ENCODE peak calls at places on chromosomes 1 and 21, in seven cellular contexts. I is B cell; T is SK-N-DZ; G is esophagus squamous epithelium; B is Daoy; M is stimulated activated CD8-positive, alpha-beta memory T cell treated with anti-CD3 and anti-CD28 coated beads, Interleukin-2, amount 100 ng/mL, for 1 hour; K is ovary. J is an unnamed sample.

GRCh38 chr1:110233861-110234260 is 23.7 kb downstream of the KCNC4 start:
- DNase-seq in G (no peak), K (no peak), T (no peak), I (no peak), M (no peak), B (no peak), J (no peak)

GRCh38 chr1:43760745-43761343 is 53.5 kb downstream of the ST3GAL3 start:
- DNase-seq in K (no peak), I (no peak), T (no peak), G (no peak), B (no peak), M (no peak), J (no peak)

GRCh38 chr1:45470306-45470798 is 20.6 kb downstream of the TESK2 start:
- DNase-seq in G (no peak), M (no peak), K (no peak), B (no peak), I (no peak), T (no peak), J (no peak)

GRCh38 chr1:108747128-108747827 is 804 bp downstream of the STXBP3 start:
- DNase-seq in G (peak), B (peak), M (no peak), I (peak), K (peak), T (peak), J (peak)

GRCh38 chr1:43688594-43689000 is 18.7 kb upstream of the ST3GAL3 start:
- DNase-seq in B (peak), T (no peak), G (no peak), M (no peak), K (no peak), I (no peak), J (no peak)

GRCh38 chr1:68495968-68496679 is 758 bp downstream of the DEPDC1 start:
- DNase-seq in G (no peak), K (no peak), M (no peak), I (no peak), B (peak), T (peak), J (peak)

GRCh38 chr1:82225407-82226197 is 424.9 kb downstream of the ADGRL2 start:
- DNase-seq in B (peak), G (no peak), M (no peak), T (no peak), I (no peak), K (no peak), J (no peak)

GRCh38 chr1:47732489-47732888 is 264.7 kb downstream of the TRABD2B start:
- DNase-seq in I (no peak), M (no peak), T (no peak), B (no peak), K (no peak), G (no peak), J (no peak)

GRCh38 chr1:156727914-156728598 is at the start of gene METTL25B:
- DNase-seq in I (no peak), B (peak), G (no peak), K (peak), M (peak), T (peak), J (peak)

GRCh38 chr1:15797614-15798390 is 9.6 kb downstream of the UQCRHL start:
- DNase-seq in K (no peak), I (no peak), M (no peak), G (no peak), T (no peak), B (peak), J (no peak)

GRCh38 chr1:61448934-61449368 is 276.0 kb downstream of the TM2D1 start:
- DNase-seq in M (no peak), B (no peak), I (no peak), G (no peak), T (no peak), K (peak), J (no peak)

GRCh38 chr1:32877211-32878110 is 6.7 kb upstream of the FNDC5 start:
- DNase-seq in B (no peak), K (peak), G (no peak), I (no peak), M (no peak), T (no peak), J (no peak)

GRCh38 chr1:110657351-110657750 is 17.4 kb downstream of the KCNA3 start:
- DNase-seq in I (no peak), B (no peak), G (no peak), T (no peak), M (no peak), K (no peak), J (no peak)

GRCh38 chr1:159881930-159882839 is 17.8 kb downstream of the CFAP45 start:
- DNase-seq in G (no peak), T (peak), B (peak), K (peak), M (no peak), I (no peak), J (no peak)

GRCh38 chr1:76176020-76176419 is 101.5 kb downstream of the ST6GALNAC3 start:
- DNase-seq in T (no peak), B (peak), I (no peak), G (no peak), K (no peak), M (no peak), J (no peak)

GRCh38 chr1:54460346-54460745 is 54.2 kb upstream of the SSBP3 start:
- DNase-seq in G (no peak), K (peak), M (no peak), I (no peak), T (no peak), B (no peak), J (no peak)

GRCh38 chr1:203308205-203309114 is 3.1 kb downstream of the BTG2 start:
- DNase-seq in B (no peak), M (no peak), G (no peak), K (no peak), T (no peak), I (no peak), J (no peak)

GRCh38 chr1:212161231-212161781 is 123.9 kb upstream of the PPP2R5A start:
- DNase-seq in I (no peak), B (peak), K (no peak), M (no peak), T (no peak), G (no peak), J (no peak)

GRCh38 chr21:36727886-36728285 is 29.0 kb downstream of the SIM2 start:
- DNase-seq in T (no peak), I (no peak), G (no peak), B (no peak), M (no peak), K (no peak), J (no peak)

GRCh38 chr1:193741228-193741627 is 554.8 kb upstream of the B3GALT2 start:
- DNase-seq in T (no peak), K (no peak), G (no peak), B (no peak), M (no peak), I (no peak), J (no peak)

GRCh38 chr21:15121655-15122120 is 56.9 kb upstream of the NRIP1 start:
- DNase-seq in M (no peak), K (no peak), I (no peak), T (no peak), G (no peak), B (no peak), J (no peak)

GRCh38 chr1:45769261-45769932 is 18.9 kb upstream of the IPP start:
- DNase-seq in B (peak), K (no peak), M (no peak), G (no peak), I (no peak), T (no peak), J (no peak)

GRCh38 chr1:37995773-37996379 is 6.1 kb upstream of the SF3A3 start:
- DNase-seq in G (peak), B (peak), K (peak), M (no peak), T (peak), I (peak), J (no peak)

GRCh38 chr1:116122955-116123757 is 12.0 kb downstream of the MAB21L3 start:
- DNase-seq in T (no peak), I (no peak), G (no peak), B (peak), K (no peak), M (no peak), J (no peak)

GRCh38 chr1:196960854-196961253 is 16.5 kb upstream of the CFHR5 start:
- DNase-seq in B (no peak), I (no peak), G (no peak), K (no peak), T (no peak), M (no peak), J (no peak)

GRCh38 chr1:199573047-199573446 is 454.5 kb upstream of the NR5A2 start:
- DNase-seq in K (no peak), G (no peak), M (no peak), B (no peak), T (no peak), I (no peak), J (no peak)

GRCh38 chr1:9653783-9654517 is 2.4 kb downstream of the PIK3CD start:
- DNase-seq in T (no peak), B (no peak), M (no peak), K (no peak), I (peak), G (no peak), J (peak)

GRCh38 chr1:154478639-154479038 is 23.4 kb upstream of the TDRD10 start:
- DNase-seq in B (no peak), T (no peak), G (no peak), I (no peak), M (no peak), K (no peak), J (peak)